ENCODE peak calls at places on chromosomes 3 and 15, in four cellular contexts. D is memory B cell, E is AG09319, Y is T-helper 1 cell. Z is an unnamed sample.

GRCh38 chr15:75059607-75060006 is 36.2 kb downstream of the PPCDC start:
- DNase-seq in Y (no peak), D (no peak), E (no peak), Z (no peak)

GRCh38 chr3:170196833-170197232 is 15.3 kb upstream of the PHC3 start:
- DNase-seq in Y (no peak), E (no peak), D (no peak), Z (no peak)

GRCh38 chr3:16801698-16802097 is 83.1 kb upstream of the PLCL2 start:
- DNase-seq in D (no peak), Y (no peak), E (no peak), Z (peak; percentile 52)

GRCh38 chr3:8593022-8593817 is 51.4 kb downstream of the SSUH2 start:
- DNase-seq in D (no peak), Y (no peak), E (no peak), Z (no peak)

GRCh38 chr3:102225407-102226132 is 209.2 kb upstream of the ZPLD1 start:
- DNase-seq in E (peak; percentile 49), Y (no peak), D (no peak), Z (peak; percentile 53)

GRCh38 chr3:14884665-14885064 is 62.7 kb upstream of the NR2C2 start:
- DNase-seq in E (no peak), D (no peak), Y (no peak), Z (no peak)

GRCh38 chr3:83193526-83193925 is 1432.1 kb upstream of the GBE1 start:
- DNase-seq in D (no peak), Y (no peak), E (no peak), Z (no peak)

GRCh38 chr3:143975549-143976152 is 4.0 kb downstream of the DIPK2A start:
- DNase-seq in E (no peak), Y (no peak), D (peak; percentile 19), Z (no peak)

GRCh38 chr3:46107682-46108081 is 80.4 kb upstream of the XCR1 start:
- DNase-seq in D (no peak), Y (no peak), E (no peak), Z (no peak)

GRCh38 chr3:171874879-171875278 is 31.7 kb downstream of the TMEM212 start:
- DNase-seq in E (no peak), Y (no peak), D (no peak), Z (no peak)

GRCh38 chr3:60887574-60887973 is 363.7 kb downstream of the FHIT start:
- DNase-seq in D (no peak), E (no peak), Y (no peak), Z (no peak)

GRCh38 chr15:32935139-32935538 is 217.3 kb downstream of the GREM1 start:
- DNase-seq in Y (no peak), E (no peak), D (no peak), Z (no peak)

GRCh38 chr3:171980578-171981270 is 58.7 kb upstream of the FNDC3B start:
- DNase-seq in E (no peak), D (no peak), Y (no peak), Z (no peak)

GRCh38 chr3:145024700-145025099 is 1053.1 kb downstream of the DIPK2A start:
- DNase-seq in Y (no peak), E (no peak), D (no peak), Z (no peak)

GRCh38 chr3:186002884-186003472 is 65.2 kb upstream of the TRA2B start:
- DNase-seq in D (no peak), Y (no peak), E (no peak), Z (peak; percentile 38)

Z was measured in HFF-Myc.